ENCODE peak calls at places on chromosomes 4 and X, in seven cellular contexts. P is iris pigment epithelial cell, Q is SW480, T is midbrain, X is activated T-helper 1 cell treated with Interleukin-2 at 50 U/mL for 16 hours, O is mesothelial cell of epicardium, B is hepatocyte. I is an unnamed sample.

GRCh38 chr4:103306870-103307345 is 108.8 kb upstream of the CENPE start:
- DNase-seq in P (no peak), Q (peak; percentile 7), T (peak; percentile 80), X (no peak), O (peak; percentile 53), B (peak; percentile 82), I (no peak)

GRCh38 chr4:57020467-57021101 is 41.9 kb downstream of the POLR2B start:
- DNase-seq in P (peak; percentile 86), Q (no peak), T (no peak), X (no peak), O (no peak), B (no peak), I (peak; percentile 71)

GRCh38 chr4:16443504-16444088 is 217.3 kb upstream of the TAPT1 start:
- DNase-seq in P (peak; percentile 52), Q (peak; percentile 18), T (peak; percentile 14), X (no peak), O (no peak), B (peak; percentile 37), I (peak; percentile 54)

GRCh38 chr4:176404591-176404990 is 84.8 kb downstream of the SPCS3 start:
- DNase-seq in P (peak; percentile 87), Q (no peak), T (no peak), X (no peak), O (no peak), B (no peak), I (peak; percentile 48)

GRCh38 chr4:73434311-73434710 is 1.7 kb upstream of the AFP start:
- DNase-seq in P (peak; percentile 16), Q (peak; percentile 29), T (no peak), X (no peak), O (no peak), B (no peak), I (no peak)

GRCh38 chrX:106404512-106404911 is 207.3 kb upstream of the RADX start:
- DNase-seq in P (peak; percentile 15), Q (peak; percentile 9), T (no peak), X (no peak), O (no peak), B (peak; percentile 26), I (no peak)

GRCh38 chr4:37964734-37965457 is 4.7 kb downstream of the PTTG2 start:
- DNase-seq in P (no peak), Q (no peak), T (no peak), X (no peak), O (no peak), B (no peak), I (no peak)

GRCh38 chr4:151584101-151584500 is 175.1 kb downstream of the FHIP1A start:
- DNase-seq in P (no peak), Q (no peak), T (no peak), X (no peak), O (no peak), B (no peak), I (no peak)

GRCh38 chrX:130716822-130717405 is 186.1 kb downstream of the ENOX2 start:
- DNase-seq in P (no peak), Q (no peak), T (no peak), X (no peak), O (no peak), B (peak; percentile 19), I (peak; percentile 43)

GRCh38 chrX:41922694-41923171 is 621 bp downstream of the CASK start:
- DNase-seq in P (peak; percentile 17), Q (peak; percentile 25), T (peak; percentile 14), X (no peak), O (peak; percentile 45), B (peak; percentile 57), I (peak; percentile 26)

GRCh38 chr4:136078971-136079370 is 1453.3 kb downstream of the PCDH18 start:
- DNase-seq in P (peak; percentile 78), Q (no peak), T (no peak), X (no peak), O (no peak), B (no peak), I (peak; percentile 8)

I was measured in M059J.